ENCODE peak calls at places on chromosome 6, in seven cellular contexts. G, P, Q, A, F, N and V are unnamed samples.

GRCh38 chr6:11918021-11918738 is 93.9 kb upstream of the HIVEP1 start:
- DNase-seq in G (peak; percentile 91), P (no peak), Q (no peak), A (peak; percentile 29), F (peak; percentile 82), N (no peak), V (peak; percentile 47)

GRCh38 chr6:166351715-166352285 is 9.5 kb upstream of the SFT2D1 start:
- DNase-seq in G (no peak), P (no peak), Q (no peak), A (no peak), F (no peak), N (no peak), V (no peak)

GRCh38 chr6:92701425-92702096 is 717.8 kb downstream of the EPHA7 start:
- DNase-seq in G (no peak), P (no peak), Q (no peak), A (no peak), F (no peak), N (no peak), V (no peak)

GRCh38 chr6:80338201-80338836 is 231.8 kb downstream of the BCKDHB start:
- DNase-seq in G (no peak), P (peak; percentile 47), Q (peak; percentile 69), A (peak; percentile 37), F (peak; percentile 54), N (peak; percentile 51), V (peak; percentile 34)

GRCh38 chr6:105452924-105453756 is 50.3 kb upstream of the PREP start:
- DNase-seq in G (no peak), P (peak; percentile 35), Q (no peak), A (no peak), F (no peak), N (no peak), V (no peak)

GRCh38 chr6:88728756-88729155 is 234.7 kb downstream of the RNGTT start:
- DNase-seq in G (no peak), P (no peak), Q (no peak), A (no peak), F (no peak), N (no peak), V (no peak)

GRCh38 chr6:24666097-24666615 is 543 bp downstream of the TDP2 start:
- DNase-seq in G (peak; percentile 71), P (peak; percentile 52), Q (peak; percentile 40), A (no peak), F (peak; percentile 35), N (no peak), V (peak; percentile 12)

GRCh38 chr6:10401632-10402223 is 13.1 kb downstream of the TFAP2A start:
- DNase-seq in G (no peak), P (no peak), Q (no peak), A (no peak), F (no peak), N (no peak), V (no peak)

GRCh38 chr6:121971886-121972285 is 427.6 kb upstream of the HSF2 start:
- DNase-seq in G (peak; percentile 45), P (no peak), Q (no peak), A (peak; percentile 2), F (peak; percentile 46), N (no peak), V (no peak)

GRCh38 chr6:37083243-37084138 is 78.0 kb downstream of the FGD2 start:
- DNase-seq in G (peak; percentile 48), P (peak; percentile 58), Q (peak; percentile 54), A (no peak), F (peak; percentile 69), N (no peak), V (no peak)

GRCh38 chr6:120990866-120991265 is 343.4 kb downstream of the TBC1D32 start:
- DNase-seq in G (no peak), P (no peak), Q (no peak), A (no peak), F (no peak), N (no peak), V (no peak)

GRCh38 chr6:115190534-115190933 is 847.7 kb upstream of the HS3ST5 start:
- DNase-seq in G (no peak), P (no peak), Q (no peak), A (no peak), F (no peak), N (no peak), V (no peak)

GRCh38 chr6:151633517-151634335 is 139.9 kb downstream of the CCDC170 start:
- DNase-seq in G (no peak), P (peak; percentile 45), Q (no peak), A (no peak), F (no peak), N (no peak), V (no peak)

GRCh38 chr6:55069132-55069781 is 105.1 kb upstream of the HCRTR2 start:
- DNase-seq in G (peak; percentile 72), P (peak; percentile 32), Q (peak; percentile 56), A (peak; percentile 23), F (peak; percentile 66), N (peak; percentile 9), V (no peak)

GRCh38 chr6:30490031-30490876 is 945 bp downstream of the HLA-E start:
- DNase-seq in G (peak; percentile 86), P (peak; percentile 77), Q (peak; percentile 57), A (no peak), F (peak; percentile 46), N (no peak), V (peak; percentile 27)

GRCh38 chr6:165439928-165440554 is 130.6 kb upstream of the C6orf118 start:
- DNase-seq in G (peak; percentile 48), P (no peak), Q (no peak), A (peak; percentile 1), F (peak; percentile 73), N (peak; percentile 15), V (no peak)

GRCh38 chr6:82783587-82784253 is 281.9 kb downstream of the UBE3D start:
- DNase-seq in G (no peak), P (no peak), Q (no peak), A (no peak), F (no peak), N (peak; percentile 9), V (no peak)

DNA sequence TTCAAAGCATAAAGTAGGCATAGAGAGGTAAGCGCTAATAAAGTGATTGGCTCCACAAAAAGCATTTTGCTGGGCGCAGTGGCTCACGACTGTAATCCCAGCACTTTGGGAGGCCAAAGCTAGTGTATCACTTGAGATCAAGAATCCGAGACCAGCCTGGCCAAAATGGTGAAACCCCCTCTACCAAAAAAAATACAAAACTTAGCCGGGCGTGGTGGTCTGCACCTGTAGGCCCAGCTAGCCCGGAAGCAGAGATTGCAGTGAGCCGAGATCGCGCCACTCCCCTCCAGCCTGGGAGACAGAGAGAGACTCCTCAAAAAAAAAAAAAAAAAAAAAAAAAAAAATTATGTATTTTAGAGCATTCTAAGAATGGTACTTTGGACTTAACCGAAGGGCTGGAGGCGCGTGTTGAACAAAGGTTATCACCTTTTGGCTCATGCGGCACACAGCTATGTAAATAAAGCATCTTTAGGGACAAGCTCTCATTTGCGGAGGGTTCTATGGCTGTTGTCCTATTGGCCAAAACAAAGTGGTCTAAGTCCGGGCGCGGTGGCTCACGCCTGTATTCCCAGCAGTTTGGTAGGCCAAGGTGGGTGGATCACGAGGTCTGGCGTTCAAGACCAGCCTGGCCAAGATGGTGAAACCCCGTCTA is 17.4 kb downstream of the HFE start:
- DNase-seq in G (no peak), P (no peak), Q (no peak), A (no peak), F (no peak), N (no peak), V (no peak)
- H3K4me3 ChIP-seq in G (peak overlapping the region; percentile 79), P (peak overlapping the region; percentile 49), Q (no peak overlapping the region), A (peak overlapping the region; percentile 66), F (peak overlapping the region; percentile 45), N (peak overlapping the region; percentile 43), V (peak overlapping the region; percentile 49)

DNA sequence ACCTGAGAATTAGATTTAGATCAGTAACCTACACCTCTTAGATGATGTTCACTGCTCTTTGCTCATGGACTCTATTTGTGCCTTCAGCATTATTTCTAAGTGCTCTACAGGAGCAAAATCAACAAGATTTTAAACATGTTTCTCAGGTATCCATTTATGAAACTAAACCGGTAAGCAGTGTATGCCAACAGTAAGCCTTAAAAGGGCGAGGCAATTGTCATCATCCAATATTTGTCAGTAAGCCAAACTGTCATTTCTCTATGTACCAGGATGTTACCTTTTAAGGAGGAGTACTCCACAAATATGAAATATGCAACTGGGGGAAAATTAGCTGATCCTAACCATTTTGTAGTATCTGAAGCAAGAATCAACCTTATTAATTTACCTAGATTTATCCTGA is 69.6 kb upstream of the ZNF184 start:
- DNase-seq in G (no peak), P (no peak), Q (no peak), A (no peak), F (no peak), N (no peak), V (no peak)
- H3K27me3 ChIP-seq in G (peaks cover 8% of the 10 kb centered on the region), P (peaks cover 11% of the 10 kb centered on the region), Q (no peaks in the 10 kb centered on the region), A (no peaks in the 10 kb centered on the region), F (no peaks in the 10 kb centered on the region), N (no peaks in the 10 kb centered on the region), V (no peaks in the 10 kb centered on the region)

GRCh38 chr6:123967900-123968299 is 164.2 kb downstream of the NKAIN2 start:
- DNase-seq in G (no peak), P (no peak), Q (no peak), A (no peak), F (no peak), N (no peak), V (no peak)

GRCh38 chr6:123962508-123962907 is 158.8 kb downstream of the NKAIN2 start:
- DNase-seq in G (no peak), P (peak; percentile 89), Q (peak; percentile 92), A (no peak), F (no peak), N (no peak), V (no peak)

GRCh38 chr6:123965894-123966293 is 162.2 kb downstream of the NKAIN2 start:
- DNase-seq in G (peak; percentile 0), P (no peak), Q (no peak), A (no peak), F (peak; percentile 23), N (peak; percentile 49), V (no peak)
- H3K4me3 ChIP-seq in G (no peak overlapping the region), P (no peak overlapping the region), Q (no peak overlapping the region), A (no peak overlapping the region), F (no peak overlapping the region), N (no peak overlapping the region), V (no peak overlapping the region)

DNA sequence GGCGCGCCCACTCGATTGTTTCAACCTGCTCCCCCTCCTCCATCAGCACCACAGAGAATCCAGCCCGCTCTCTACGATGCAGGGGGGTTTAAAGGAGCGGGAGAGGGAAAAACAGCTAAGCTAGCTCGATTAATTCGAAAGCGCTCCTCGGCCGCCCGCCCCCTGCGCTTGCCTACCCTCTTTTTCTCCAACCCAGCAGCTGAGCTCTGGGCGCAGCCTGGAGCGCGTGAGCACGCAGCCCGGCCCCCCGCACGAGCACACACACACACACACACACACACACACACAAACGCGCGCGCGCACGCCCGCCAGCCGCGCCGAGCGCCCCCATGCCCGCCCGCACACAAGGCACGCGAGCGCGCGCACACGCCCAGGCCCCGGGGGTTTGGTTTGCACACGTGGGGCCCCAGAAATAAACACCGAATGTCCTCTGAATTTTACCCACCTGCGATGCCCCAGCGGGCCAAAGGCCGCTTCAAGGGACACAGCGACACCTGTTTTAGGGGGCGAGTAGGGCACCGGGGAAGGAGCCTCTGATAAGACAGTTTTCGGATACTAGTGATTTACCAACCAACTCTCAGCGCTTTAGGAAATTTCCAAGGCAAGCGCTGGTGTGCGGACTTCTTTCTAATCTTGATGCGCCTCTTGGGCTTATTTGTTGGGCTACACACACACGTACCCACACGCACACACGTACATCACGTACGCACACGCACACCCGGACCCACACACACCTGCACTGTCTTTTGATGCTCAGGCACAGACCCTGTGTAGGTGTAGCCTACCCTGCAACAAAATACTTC is 787 bp upstream of the NRN1 start:
- DNase-seq in G (peak; percentile 72), P (no peak), Q (no peak), A (no peak), F (no peak), N (no peak), V (peak; percentile 62)
- H3K27me3 ChIP-seq in G (no peaks in the 10 kb centered on the region), P (peaks cover 54% of the 10 kb centered on the region), Q (no peaks in the 10 kb centered on the region), A (peaks cover 57% of the 10 kb centered on the region), F (peaks cover 66% of the 10 kb centered on the region), N (peaks cover 74% of the 10 kb centered on the region), V (no peaks in the 10 kb centered on the region)